ENCODE peak calls at places on chromosome 12, in eight cellular contexts. One of them, this sample, is unnamed.

GRCh38 chr12:29350080-29350479 is 30.9 kb downstream of the ERGIC2 start:
- DNase-seq in stomach: no peak
- DNase-seq in GM23338: no peak
- DNase-seq in vagina: no peak
- DNase-seq in uterus: no peak
- DNase-seq in lower lobe of right lung: no peak
- DNase-seq in OCI-LY7: no peak
- DNase-seq in K562: no peak
- DNase-seq in this sample: peak

GRCh38 chr12:19428261-19428660 is 11.0 kb upstream of the AEBP2 start:
- DNase-seq in stomach: no peak
- DNase-seq in GM23338: no peak
- DNase-seq in vagina: peak
- DNase-seq in uterus: no peak
- DNase-seq in lower lobe of right lung: no peak
- DNase-seq in OCI-LY7: no peak
- DNase-seq in K562: no peak
- DNase-seq in this sample: no peak

GRCh38 chr12:109883429-109883828 is 3.1 kb upstream of the GLTP start:
- DNase-seq in stomach: no peak
- DNase-seq in GM23338: no peak
- DNase-seq in vagina: no peak
- DNase-seq in uterus: no peak
- DNase-seq in lower lobe of right lung: no peak
- DNase-seq in OCI-LY7: no peak
- DNase-seq in K562: no peak
- DNase-seq in this sample: no peak

GRCh38 chr12:85865905-85866304 is 8.2 kb upstream of the NTS start:
- DNase-seq in stomach: no peak
- DNase-seq in GM23338: no peak
- DNase-seq in vagina: no peak
- DNase-seq in uterus: no peak
- DNase-seq in lower lobe of right lung: no peak
- DNase-seq in OCI-LY7: no peak
- DNase-seq in K562: no peak
- DNase-seq in this sample: no peak

GRCh38 chr12:3243376-3244084 is 166.4 kb downstream of the TSPAN9 start:
- DNase-seq in stomach: no peak
- DNase-seq in GM23338: no peak
- DNase-seq in vagina: no peak
- DNase-seq in uterus: no peak
- DNase-seq in lower lobe of right lung: no peak
- DNase-seq in OCI-LY7: no peak
- DNase-seq in K562: no peak
- DNase-seq in this sample: no peak

GRCh38 chr12:130627175-130627574 is 88.9 kb downstream of the RIMBP2 start:
- DNase-seq in stomach: no peak
- DNase-seq in GM23338: no peak
- DNase-seq in vagina: no peak
- DNase-seq in uterus: no peak
- DNase-seq in lower lobe of right lung: no peak
- DNase-seq in OCI-LY7: no peak
- DNase-seq in K562: no peak
- DNase-seq in this sample: no peak

GRCh38 chr12:3592856-3593625 is 102.0 kb downstream of the PRMT8 start:
- DNase-seq in stomach: no peak
- DNase-seq in GM23338: no peak
- DNase-seq in vagina: no peak
- DNase-seq in uterus: no peak
- DNase-seq in lower lobe of right lung: no peak
- DNase-seq in OCI-LY7: no peak
- DNase-seq in K562: no peak
- DNase-seq in this sample: no peak

GRCh38 chr12:8829128-8829524 is 6.7 kb downstream of the A2ML1 start:
- DNase-seq in stomach: no peak
- DNase-seq in GM23338: no peak
- DNase-seq in vagina: no peak
- DNase-seq in uterus: no peak
- DNase-seq in lower lobe of right lung: no peak
- DNase-seq in OCI-LY7: no peak
- DNase-seq in K562: no peak
- DNase-seq in this sample: no peak

GRCh38 chr12:132143328-132144071 is 619 bp downstream of the DDX51 start:
- DNase-seq in stomach: no peak
- DNase-seq in GM23338: peak
- DNase-seq in vagina: no peak
- DNase-seq in uterus: no peak
- DNase-seq in lower lobe of right lung: no peak
- DNase-seq in OCI-LY7: peak
- DNase-seq in K562: no peak
- DNase-seq in this sample: no peak

GRCh38 chr12:129901256-129901655 is 2.6 kb downstream of the TMEM132D start:
- DNase-seq in stomach: no peak
- DNase-seq in GM23338: no peak
- DNase-seq in vagina: no peak
- DNase-seq in uterus: no peak
- DNase-seq in lower lobe of right lung: no peak
- DNase-seq in OCI-LY7: no peak
- DNase-seq in K562: no peak
- DNase-seq in this sample: no peak

GRCh38 chr12:1093166-1093751 is 102.2 kb downstream of the ERC1 start:
- DNase-seq in stomach: no peak
- DNase-seq in GM23338: peak
- DNase-seq in vagina: no peak
- DNase-seq in uterus: no peak
- DNase-seq in lower lobe of right lung: no peak
- DNase-seq in OCI-LY7: peak
- DNase-seq in K562: peak
- DNase-seq in this sample: peak

GRCh38 chr12:105759172-105759571 is 379.6 kb downstream of the NUAK1 start:
- DNase-seq in stomach: no peak
- DNase-seq in GM23338: no peak
- DNase-seq in vagina: no peak
- DNase-seq in uterus: no peak
- DNase-seq in lower lobe of right lung: no peak
- DNase-seq in OCI-LY7: no peak
- DNase-seq in K562: no peak
- DNase-seq in this sample: no peak
- TF ChIP-seq CTCF in stomach: no peak
- TF ChIP-seq CTCF in GM23338: no peak
- TF ChIP-seq CTCF in vagina: no peak
- TF ChIP-seq CTCF in uterus: no peak
- TF ChIP-seq CTCF in lower lobe of right lung: no peak
- TF ChIP-seq CTCF in OCI-LY7: no peak
- TF ChIP-seq CTCF in K562: no peak
- TF ChIP-seq CTCF in this sample: no peak

GRCh38 chr12:80698266-80698665 is 9.2 kb upstream of the MYF6 start:
- DNase-seq in stomach: no peak
- DNase-seq in GM23338: no peak
- DNase-seq in vagina: no peak
- DNase-seq in uterus: no peak
- DNase-seq in lower lobe of right lung: no peak
- DNase-seq in OCI-LY7: no peak
- DNase-seq in K562: no peak
- DNase-seq in this sample: no peak
- H3K4me3 ChIP-seq in stomach: no peak
- H3K4me3 ChIP-seq in GM23338: no peak
- H3K4me3 ChIP-seq in vagina: no peak
- H3K4me3 ChIP-seq in uterus: no peak
- H3K4me3 ChIP-seq in lower lobe of right lung: no peak
- H3K4me3 ChIP-seq in OCI-LY7: no peak
- H3K4me3 ChIP-seq in K562: no peak
- H3K4me3 ChIP-seq in this sample: no peak

DNA sequence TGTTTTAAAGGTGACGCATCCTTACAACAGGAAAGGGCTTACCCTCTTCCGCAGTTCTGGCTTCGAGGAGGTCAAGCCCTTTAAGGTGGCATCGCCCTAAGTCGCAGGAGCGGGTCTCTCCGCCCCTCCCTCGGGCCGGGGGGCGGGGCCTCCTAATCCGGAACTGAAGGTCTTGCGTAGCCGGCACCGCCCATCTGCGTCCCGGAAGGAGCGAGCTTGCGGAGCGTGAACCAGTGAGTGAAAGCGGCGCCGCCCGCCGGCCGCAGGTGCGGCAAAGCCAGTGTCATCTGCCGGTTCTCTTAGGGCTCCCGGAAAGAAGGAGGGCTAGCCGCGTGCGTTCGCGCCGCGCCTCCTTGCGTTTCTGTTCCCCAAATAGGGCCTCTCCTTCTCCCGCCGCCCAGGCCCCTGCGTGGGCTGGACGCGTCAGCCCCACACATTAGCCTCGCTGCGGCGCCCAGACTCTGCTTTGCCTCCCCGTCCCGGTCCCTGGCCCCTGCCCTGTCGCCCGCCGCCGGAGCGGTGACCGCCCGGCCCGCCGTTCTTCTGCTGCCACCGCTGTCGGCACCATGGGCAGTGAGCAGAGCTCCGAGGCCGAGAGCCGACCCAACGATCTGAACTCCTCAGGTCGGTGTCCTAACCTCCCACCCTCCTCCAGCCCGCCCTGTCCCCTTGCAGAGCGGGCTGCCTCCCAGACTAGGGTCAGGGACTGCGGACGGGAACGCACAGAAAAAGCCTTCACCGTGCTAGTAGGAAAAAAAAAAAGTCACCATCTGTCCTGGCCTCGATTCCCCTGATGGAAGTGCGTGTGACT is at the start of gene BORCS5:
- DNase-seq in stomach: peak
- DNase-seq in GM23338: peak
- DNase-seq in vagina: peak
- DNase-seq in uterus: peak
- DNase-seq in lower lobe of right lung: peak
- DNase-seq in OCI-LY7: peak
- DNase-seq in K562: peak
- DNase-seq in this sample: peak
- TF ChIP-seq CTCF in stomach: no peak
- TF ChIP-seq CTCF in GM23338: no peak
- TF ChIP-seq CTCF in vagina: no peak
- TF ChIP-seq CTCF in uterus: peak
- TF ChIP-seq CTCF in lower lobe of right lung: peak
- TF ChIP-seq CTCF in OCI-LY7: peak
- TF ChIP-seq CTCF in K562: peak
- TF ChIP-seq CTCF in this sample: peak

GRCh38 chr12:121838096-121838495 is 20.6 kb downstream of the HPD start:
- DNase-seq in stomach: no peak
- DNase-seq in GM23338: no peak
- DNase-seq in vagina: no peak
- DNase-seq in uterus: no peak
- DNase-seq in lower lobe of right lung: no peak
- DNase-seq in OCI-LY7: no peak
- DNase-seq in K562: no peak
- DNase-seq in this sample: no peak

GRCh38 chr12:121839993-121840761 is 18.5 kb downstream of the HPD start:
- DNase-seq in stomach: no peak
- DNase-seq in GM23338: no peak
- DNase-seq in vagina: no peak
- DNase-seq in uterus: no peak
- DNase-seq in lower lobe of right lung: peak
- DNase-seq in OCI-LY7: no peak
- DNase-seq in K562: no peak
- DNase-seq in this sample: no peak

GRCh38 chr12:121843236-121843982 is 15.2 kb downstream of the HPD start:
- DNase-seq in stomach: no peak
- DNase-seq in GM23338: no peak
- DNase-seq in vagina: no peak
- DNase-seq in uterus: no peak
- DNase-seq in lower lobe of right lung: no peak
- DNase-seq in OCI-LY7: no peak
- DNase-seq in K562: peak
- DNase-seq in this sample: no peak

GRCh38 chr12:121839106-121839992 is 19.3 kb downstream of the HPD start:
- DNase-seq in stomach: peak
- DNase-seq in GM23338: peak
- DNase-seq in vagina: peak
- DNase-seq in uterus: peak
- DNase-seq in lower lobe of right lung: peak
- DNase-seq in OCI-LY7: peak
- DNase-seq in K562: peak
- DNase-seq in this sample: peak

GRCh38 chr12:121837680-121838079 is 21.0 kb downstream of the HPD start:
- DNase-seq in stomach: no peak
- DNase-seq in GM23338: no peak
- DNase-seq in vagina: no peak
- DNase-seq in uterus: no peak
- DNase-seq in lower lobe of right lung: no peak
- DNase-seq in OCI-LY7: no peak
- DNase-seq in K562: no peak
- DNase-seq in this sample: no peak
- H3K4me3 ChIP-seq in stomach: no peak
- H3K4me3 ChIP-seq in GM23338: no peak
- H3K4me3 ChIP-seq in vagina: no peak
- H3K4me3 ChIP-seq in uterus: no peak
- H3K4me3 ChIP-seq in lower lobe of right lung: no peak
- H3K4me3 ChIP-seq in OCI-LY7: no peak
- H3K4me3 ChIP-seq in K562: no peak
- H3K4me3 ChIP-seq in this sample: no peak

DNA sequence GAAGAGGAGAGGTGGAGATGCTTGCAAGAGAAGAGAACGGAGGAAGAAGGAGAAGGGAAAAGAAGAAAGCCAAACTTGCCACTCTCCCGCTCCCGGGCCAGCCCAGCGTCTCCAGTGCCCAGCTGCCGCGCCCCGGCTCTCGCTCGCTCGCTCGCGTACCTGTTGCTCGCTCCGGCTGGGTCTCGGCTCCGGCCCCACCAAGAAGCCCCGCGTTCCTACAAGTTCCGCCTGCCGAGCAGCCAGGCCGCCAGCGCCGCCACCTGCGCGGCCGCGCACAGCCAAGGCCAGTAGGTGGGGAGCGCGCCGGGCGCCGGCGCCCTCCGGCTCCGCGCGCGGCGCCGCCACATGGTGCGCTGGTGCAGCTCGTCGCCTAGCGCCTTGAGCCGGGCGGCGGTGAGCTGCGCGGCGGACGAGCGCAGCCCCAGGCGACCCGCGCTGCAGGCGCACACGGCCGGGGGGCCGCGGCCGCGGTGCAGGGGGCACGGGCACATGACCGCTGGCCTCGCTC is 370 bp downstream of the HRK start:
- DNase-seq in stomach: peak
- DNase-seq in GM23338: peak
- DNase-seq in vagina: no peak
- DNase-seq in uterus: no peak
- DNase-seq in lower lobe of right lung: no peak
- DNase-seq in OCI-LY7: peak
- DNase-seq in K562: peak
- DNase-seq in this sample: peak
- TF ChIP-seq CTCF in stomach: no peak
- TF ChIP-seq CTCF in GM23338: no peak
- TF ChIP-seq CTCF in vagina: no peak
- TF ChIP-seq CTCF in uterus: no peak
- TF ChIP-seq CTCF in lower lobe of right lung: no peak
- TF ChIP-seq CTCF in OCI-LY7: peak
- TF ChIP-seq CTCF in K562: no peak
- TF ChIP-seq CTCF in this sample: no peak

GRCh38 chr12:46065412-46066166 is 75.2 kb upstream of the SCAF11 start:
- DNase-seq in stomach: no peak
- DNase-seq in GM23338: no peak
- DNase-seq in vagina: no peak
- DNase-seq in uterus: no peak
- DNase-seq in lower lobe of right lung: no peak
- DNase-seq in OCI-LY7: no peak
- DNase-seq in K562: no peak
- DNase-seq in this sample: no peak
- H3K4me3 ChIP-seq in stomach: no peak
- H3K4me3 ChIP-seq in GM23338: no peak
- H3K4me3 ChIP-seq in vagina: no peak
- H3K4me3 ChIP-seq in uterus: no peak
- H3K4me3 ChIP-seq in lower lobe of right lung: no peak
- H3K4me3 ChIP-seq in OCI-LY7: no peak
- H3K4me3 ChIP-seq in K562: no peak
- H3K4me3 ChIP-seq in this sample: no peak

This sample was measured in fibroblast of the aortic adventitia.